ENCODE peak calls at places on chromosomes 1 and 21, in four cellular contexts. G is activated naive CD4-positive, alpha-beta T cell; O is CD4-positive, alpha-beta T cell; M is choroid plexus epithelial cell. H is an unnamed sample.

GRCh38 chr1:6703016-6703415 is 1.4 kb upstream of the DNAJC11 start:
- DNase-seq in M (no peak), G (no peak), O (no peak), H (no peak)

GRCh38 chr21:33403128-33403785 is at the start of gene IFNGR2:
- DNase-seq in G (peak; percentile 60), O (peak; percentile 15), M (peak; percentile 40), H (no peak)

GRCh38 chr1:94205639-94206038 is 31.7 kb downstream of the ARHGAP29 start:
- DNase-seq in M (no peak), G (no peak), O (no peak), H (no peak)

GRCh38 chr1:45339694-45340558 is at the start of the genes MUTYH and TOE1:
- DNase-seq in G (peak; percentile 88), O (peak; percentile 83), M (peak; percentile 94), H (peak; percentile 78)

GRCh38 chr1:119481951-119482350 is 25.1 kb upstream of the HSD3B1 start:
- DNase-seq in M (no peak), O (no peak), G (no peak), H (no peak)

GRCh38 chr1:247360991-247361721 is 29.5 kb upstream of the ZNF496 start:
- DNase-seq in M (peak; percentile 65), O (no peak), G (no peak), H (no peak)

GRCh38 chr1:84919461-84919970 is 26.5 kb upstream of the LPAR3 start:
- DNase-seq in M (no peak), O (no peak), G (no peak), H (no peak)

GRCh38 chr1:64822621-64823020 is 77.7 kb downstream of the RAVER2 start:
- DNase-seq in O (no peak), G (no peak), M (peak; percentile 51), H (no peak)

GRCh38 chr1:171185064-171185463 is at the start of gene FMO2:
- DNase-seq in O (no peak), M (no peak), G (no peak), H (no peak)

GRCh38 chr21:33668180-33668579 is 25.9 kb downstream of the ITSN1 start:
- DNase-seq in G (no peak), M (peak; percentile 80), O (no peak), H (no peak)

GRCh38 chr1:21099034-21099868 is 77.4 kb downstream of the EIF4G3 start:
- DNase-seq in G (no peak), M (peak; percentile 28), O (no peak), H (no peak)

GRCh38 chr21:35314896-35315582 is 265.9 kb upstream of the RUNX1 start:
- DNase-seq in O (no peak), M (peak; percentile 38), G (no peak), H (no peak)

GRCh38 chr21:33897098-33897497 is 18.5 kb downstream of the ATP5PO start:
- DNase-seq in O (no peak), M (no peak), G (no peak), H (no peak)

GRCh38 chr1:173920868-173921267 is 3.7 kb upstream of the SERPINC1 start:
- DNase-seq in M (no peak), O (no peak), G (no peak), H (no peak)

GRCh38 chr1:96660503-96660902 is 61.1 kb upstream of the PTBP2 start:
- DNase-seq in G (no peak), M (peak; percentile 79), O (no peak), H (no peak)

H was measured in T-helper 1 cell.